ENCODE peak calls at places on chromosomes 12 and 14, in four cellular contexts. F is K562, Z is HCT116, S is HepG2. Y is an unnamed sample.

GRCh38 chr12:14948672-14949071 is 10.3 kb upstream of the ERP27 start:
- DNase-seq in F (no peak), Z (no peak), S (no peak), Y (no peak)

GRCh38 chr12:57764662-57765002 is 2.2 kb downstream of the CYP27B1 start:
- DNase-seq in F (no peak), Z (no peak), S (no peak), Y (no peak)

GRCh38 chr14:68703093-68703492 is 89.8 kb downstream of the ZFP36L1 start:
- DNase-seq in F (peak; percentile 25), Z (no peak), S (no peak), Y (no peak)

GRCh38 chr14:23697689-23698088 is 61.5 kb downstream of the DHRS2 start:
- DNase-seq in F (no peak), Z (no peak), S (no peak), Y (no peak)

GRCh38 chr12:108850854-108851573 is 6.4 kb downstream of the SSH1 start:
- DNase-seq in F (peak; percentile 60), Z (no peak), S (no peak), Y (no peak)

GRCh38 chr14:51080622-51081021 is 14.3 kb downstream of the TRIM9 start:
- DNase-seq in F (no peak), Z (no peak), S (no peak), Y (no peak)

GRCh38 chr14:101494826-101495225 is 66.5 kb upstream of the DIO3 start:
- DNase-seq in F (no peak), Z (no peak), S (no peak), Y (no peak)

GRCh38 chr14:22798528-22798927 is 16.7 kb downstream of the SLC7A7 start:
- DNase-seq in F (no peak), Z (no peak), S (no peak), Y (no peak)

GRCh38 chr12:120939954-120940353 is 35.8 kb upstream of the SPPL3 start:
- DNase-seq in F (no peak), Z (no peak), S (no peak), Y (no peak)

GRCh38 chr14:36996133-36996856 is 176.1 kb downstream of the SLC25A21 start:
- DNase-seq in F (no peak), Z (no peak), S (no peak), Y (no peak)

GRCh38 chr12:15966426-15966825 is 55.3 kb downstream of the DERA start:
- DNase-seq in F (no peak), Z (no peak), S (no peak), Y (no peak)

DNA sequence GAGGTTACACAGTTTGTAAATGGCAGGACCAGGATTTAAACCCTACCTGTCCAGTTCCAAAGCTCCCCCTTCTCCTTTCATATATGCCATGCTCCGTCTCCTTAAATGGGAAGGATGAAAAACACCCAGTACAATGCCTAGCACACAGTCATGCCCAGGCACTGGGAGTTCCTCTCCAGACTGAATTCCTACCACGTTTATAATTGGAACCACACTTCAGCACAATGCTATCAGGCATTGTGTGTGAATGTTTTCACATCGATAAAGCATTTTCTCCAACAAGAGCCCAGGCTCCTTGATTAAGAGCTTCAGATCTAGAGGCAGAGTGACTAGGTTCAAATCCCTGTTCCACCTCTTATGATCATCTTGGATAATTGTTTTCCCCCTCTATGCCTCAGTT is 2.7 kb upstream of the NUAK1 start:
- DNase-seq in F (no peak), Z (no peak), S (no peak), Y (no peak)
- H3K27ac ChIP-seq in F (no peak overlapping the region), Z (no peak overlapping the region), S (no peak overlapping the region), Y (peak overlapping the region; percentile 98)

GRCh38 chr12:3216097-3216496 is 138.9 kb downstream of the TSPAN9 start:
- DNase-seq in F (no peak), Z (no peak), S (no peak), Y (no peak)

GRCh38 chr12:3213171-3213570 is 136.0 kb downstream of the TSPAN9 start:
- DNase-seq in F (no peak), Z (no peak), S (no peak), Y (no peak)

GRCh38 chr12:3213768-3214167 is 136.6 kb downstream of the TSPAN9 start:
- DNase-seq in F (no peak), Z (no peak), S (no peak), Y (no peak)

GRCh38 chr12:3215410-3215975 is 138.3 kb downstream of the TSPAN9 start:
- DNase-seq in F (no peak), Z (no peak), S (no peak), Y (no peak)

GRCh38 chr12:3214508-3215365 is 137.6 kb downstream of the TSPAN9 start:
- DNase-seq in F (peak; percentile 15), Z (no peak), S (no peak), Y (no peak)
- TF ChIP-seq TCF7L2 in F (no peak), Z (no peak), S (no peak), Y (no peak)

GRCh38 chr14:65465584-65465983 is 53.1 kb downstream of the FUT8 start:
- DNase-seq in F (no peak), Z (no peak), S (no peak), Y (no peak)
- H3K27ac ChIP-seq in F (no peak overlapping the region), Z (no peak overlapping the region), S (no peak overlapping the region), Y (no peak overlapping the region)

DNA sequence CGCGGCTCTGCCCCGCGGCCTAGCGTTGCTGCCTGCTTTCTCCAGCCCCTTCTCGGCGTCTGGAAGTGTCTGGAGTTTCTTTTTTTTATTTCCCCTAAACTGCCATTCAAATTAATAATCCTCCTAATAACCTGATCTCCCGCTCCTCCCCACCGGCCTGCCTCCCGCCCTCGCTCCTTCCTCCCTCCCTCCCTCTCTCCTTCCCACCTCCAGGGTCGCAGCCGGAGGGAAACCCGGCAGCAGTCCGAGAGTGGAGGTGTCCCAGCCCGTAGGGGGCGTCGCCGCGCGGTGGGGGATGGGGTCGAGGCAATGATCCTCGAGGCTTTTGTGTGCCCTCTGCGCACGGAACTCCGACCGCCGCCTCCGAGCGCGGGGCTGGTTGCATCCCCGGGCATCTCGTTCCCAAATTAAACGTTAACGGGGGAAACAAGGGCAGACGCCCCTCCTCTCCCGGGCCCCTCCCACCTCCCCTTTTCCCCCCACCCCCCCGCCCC is 1.1 kb upstream of the SOCS2 start:
- DNase-seq in F (peak; percentile 79), Z (peak; percentile 50), S (peak; percentile 10), Y (no peak)
- TF ChIP-seq TCF7L2 in F (no peak), Z (peak; percentile 24), S (no peak), Y (no peak)

GRCh38 chr14:92973265-92973797 is 50.4 kb downstream of the CHGA start:
- DNase-seq in F (peak; percentile 51), Z (no peak), S (peak; percentile 23), Y (no peak)
- H3K27ac ChIP-seq in F (no peak overlapping the region), Z (no peak overlapping the region), S (no peak overlapping the region), Y (no peak overlapping the region)

Y was measured in Panc1.